ENCODE peak calls at places on chromosomes 13 and 19, in four cellular contexts. L is body of pancreas, Z is left lung, E is H9. T is an unnamed sample.

GRCh38 chr13:49540552-49540951 is 44.8 kb downstream of the PHF11 start:
- DNase-seq in L (no peak), Z (no peak), E (no peak), T (no peak)

GRCh38 chr13:110125157-110125556 is 181.8 kb downstream of the COL4A1 start:
- DNase-seq in L (no peak), Z (no peak), E (no peak), T (no peak)

GRCh38 chr19:41595258-41595889 is 19.4 kb downstream of the CEACAM21 start:
- DNase-seq in Z (no peak), L (peak; percentile 65), E (peak; percentile 54), T (peak; percentile 37)

GRCh38 chr13:76707360-76707759 is 178.8 kb downstream of the KCTD12 start:
- DNase-seq in L (no peak), Z (no peak), E (no peak), T (no peak)

GRCh38 chr19:18879579-18880373 is 16.2 kb downstream of the CERS1 start:
- DNase-seq in L (no peak), E (peak; percentile 93), Z (no peak), T (no peak)

GRCh38 chr13:107456431-107456830 is 758.9 kb downstream of the LIG4 start:
- DNase-seq in L (no peak), E (no peak), Z (no peak), T (no peak)

GRCh38 chr19:13832096-13832495 is 36.9 kb downstream of the ZSWIM4 start:
- DNase-seq in L (no peak), E (no peak), Z (no peak), T (no peak)

GRCh38 chr19:16351133-16351809 is 26.6 kb downstream of the KLF2 start:
- DNase-seq in Z (no peak), E (no peak), L (no peak), T (no peak)

GRCh38 chr13:44305845-44306244 is 67.8 kb upstream of the SERP2 start:
- DNase-seq in Z (no peak), L (peak; percentile 51), E (no peak), T (no peak)

GRCh38 chr19:45164577-45165335 is 4.0 kb upstream of the NKPD1 start:
- DNase-seq in L (peak; percentile 56), Z (peak; percentile 85), E (peak; percentile 96), T (peak; percentile 80)

GRCh38 chr19:571127-571974 is 1.0 kb upstream of the BSG start:
- DNase-seq in E (peak; percentile 72), L (peak; percentile 48), Z (peak; percentile 66), T (no peak)

GRCh38 chr19:35138305-35138799 is 272 bp upstream of the FXYD1 start:
- DNase-seq in L (no peak), Z (no peak), E (no peak), T (peak; percentile 84)

GRCh38 chr19:44988896-44989563 is 12.2 kb upstream of the RELB start:
- DNase-seq in E (peak; percentile 79), Z (peak; percentile 41), L (peak; percentile 67), T (peak; percentile 55)

GRCh38 chr13:20369886-20370361 is 137.8 kb upstream of the GJB6 start:
- DNase-seq in Z (no peak), E (no peak), L (no peak), T (no peak)

GRCh38 chr13:42232671-42233070 is 39.3 kb upstream of the AKAP11 start:
- DNase-seq in E (no peak), Z (no peak), L (no peak), T (no peak)

GRCh38 chr13:40440990-40441820 is 225.2 kb downstream of the FOXO1 start:
- DNase-seq in L (peak; percentile 92), Z (peak; percentile 53), E (no peak), T (peak; percentile 80)

GRCh38 chr13:90675129-90675528 is 672.4 kb upstream of the MIR17HG start:
- DNase-seq in L (no peak), Z (no peak), E (no peak), T (no peak)

GRCh38 chr19:6318772-6319171 is 14.6 kb downstream of the ACER1 start:
- DNase-seq in L (no peak), E (no peak), Z (no peak), T (no peak)

GRCh38 chr13:43074824-43075510 is 51.6 kb downstream of the DNAJC15 start:
- DNase-seq in L (no peak), Z (no peak), E (no peak), T (no peak)

GRCh38 chr13:26946675-26947342 is 186.2 kb upstream of the GPR12 start:
- DNase-seq in Z (no peak), L (no peak), E (no peak), T (no peak)

GRCh38 chr19:5925830-5926459 is 11.9 kb downstream of the CAPS start:
- DNase-seq in Z (no peak), E (no peak), L (no peak), T (no peak)

GRCh38 chr13:25292301-25292700 is 5.0 kb upstream of the MTMR6 start:
- DNase-seq in Z (no peak), E (peak; percentile 36), L (no peak), T (no peak)

GRCh38 chr19:43725468-43725867 is 9.6 kb downstream of the IRGC start:
- DNase-seq in E (no peak), L (no peak), Z (no peak), T (no peak)

GRCh38 chr19:19514215-19514633 is 1.1 kb downstream of the TSSK6 start:
- DNase-seq in E (no peak), L (peak; percentile 50), Z (peak; percentile 78), T (peak; percentile 78)

GRCh38 chr19:4103073-4103418 is 20.9 kb downstream of the MAP2K2 start:
- DNase-seq in E (no peak), L (no peak), Z (no peak), T (no peak)

DNA sequence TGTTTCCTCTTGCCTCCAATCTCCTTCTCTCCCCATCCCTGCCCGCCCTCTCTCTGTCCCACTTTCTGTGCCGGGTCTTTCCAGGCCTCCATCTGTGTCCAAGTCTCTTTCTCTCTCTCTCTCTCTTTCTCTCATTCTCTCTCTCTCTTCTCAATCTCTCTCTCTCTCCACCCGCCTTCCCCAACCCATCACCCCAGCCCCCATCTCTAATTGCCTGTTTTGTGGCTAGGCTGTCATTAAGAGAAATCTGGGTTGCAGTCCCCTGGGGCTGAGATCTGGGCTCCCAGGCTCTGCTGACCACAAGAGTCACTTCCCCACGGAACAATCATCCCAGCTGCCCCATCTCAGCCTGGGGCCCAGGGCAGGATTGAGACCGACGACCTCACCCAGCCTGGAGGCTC is 2.5 kb downstream of the COL5A3 start:
- DNase-seq in L (peak; percentile 35), Z (no peak), E (no peak), T (peak; percentile 79)
- H3K4me1 ChIP-seq in L (peaks cover 26% of the 10 kb centered on the region), Z (no peaks in the 10 kb centered on the region), E (peaks cover 5% of the 10 kb centered on the region), T (peaks cover 11% of the 10 kb centered on the region)

GRCh38 chr13:46605089-46605488 is 52.1 kb downstream of the LRCH1 start:
- DNase-seq in L (peak; percentile 27), E (no peak), Z (no peak), T (peak; percentile 51)
- H3K27ac ChIP-seq in L (peak overlapping the region; percentile 30), E (no peak overlapping the region), Z (peak overlapping the region; percentile 53), T (peak overlapping the region; percentile 62)

GRCh38 chr13:55199132-55199531 is 1941.6 kb upstream of the PRR20A start:
- DNase-seq in Z (no peak), L (no peak), E (no peak), T (no peak)
- TF ChIP-seq CTCF in Z (no peak), L (no peak), E (peak; percentile 43), T (no peak)

DNA sequence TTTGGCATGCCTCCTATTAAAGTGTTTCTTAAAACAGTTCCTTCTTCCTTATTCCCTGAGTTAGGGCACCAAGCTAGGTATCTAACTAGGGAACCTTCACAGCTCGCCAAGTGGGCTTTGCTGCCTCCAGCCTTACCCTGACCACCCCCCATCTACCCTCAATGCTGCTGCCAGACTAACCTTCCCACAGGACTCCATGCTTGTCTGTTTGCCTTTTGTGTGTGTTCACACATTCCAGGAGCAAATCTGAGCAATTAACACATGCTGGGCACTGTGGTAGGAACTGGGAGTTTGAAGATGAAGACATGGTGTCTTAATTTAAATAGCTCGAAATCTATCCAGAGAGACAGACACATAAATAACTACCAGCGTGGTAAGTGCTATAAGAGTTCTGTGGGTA is 185.2 kb downstream of the MZT1 start:
- DNase-seq in E (no peak), L (no peak), Z (no peak), T (no peak)
- H3K4me1 ChIP-seq in E (no peaks in the 10 kb centered on the region), L (peaks cover 6% of the 10 kb centered on the region), Z (no peaks in the 10 kb centered on the region), T (no peaks in the 10 kb centered on the region)